ENCODE peak calls at places on chromosomes 13 and 19, in six cellular contexts. V, N, E, H, Y and Z are unnamed samples.

GRCh38 chr13:41751734-41752445 is 209.0 kb downstream of the VWA8 start:
- DNase-seq in V (peak), N (no peak), E (no peak), H (no peak), Y (no peak), Z (no peak)

GRCh38 chr13:103726808-103727207 is 660.6 kb upstream of the SLC10A2 start:
- DNase-seq in V (no peak), N (no peak), E (no peak), H (no peak), Y (no peak), Z (no peak)

GRCh38 chr19:44741841-44742352 is 6.6 kb upstream of the BCL3 start:
- DNase-seq in V (peak), N (peak), E (peak), H (peak), Y (no peak), Z (peak)

GRCh38 chr19:45591004-45591637 is 6.5 kb upstream of the OPA3 start:
- DNase-seq in V (peak), N (no peak), E (peak), H (peak), Y (peak), Z (no peak)

GRCh38 chr19:33134571-33135041 is 2.7 kb downstream of the WDR88 start:
- DNase-seq in V (no peak), N (no peak), E (no peak), H (no peak), Y (no peak), Z (no peak)

GRCh38 chr19:14494910-14495677 is 833 bp downstream of the GIPC1 start:
- DNase-seq in V (no peak), N (no peak), E (no peak), H (no peak), Y (no peak), Z (no peak)

GRCh38 chr19:16952046-16952445 is 63.2 kb downstream of the F2RL3 start:
- DNase-seq in V (no peak), N (no peak), E (no peak), H (no peak), Y (no peak), Z (no peak)

GRCh38 chr13:27425918-27426630 is 1.7 kb downstream of the GTF3A start:
- DNase-seq in V (peak), N (no peak), E (peak), H (peak), Y (peak), Z (no peak)

GRCh38 chr13:20573636-20574035 is 6.7 kb downstream of the IFT88 start:
- DNase-seq in V (no peak), N (no peak), E (no peak), H (no peak), Y (no peak), Z (no peak)

GRCh38 chr13:105611424-105611823 is 924.0 kb downstream of the EFNB2 start:
- DNase-seq in V (peak), N (no peak), E (no peak), H (no peak), Y (no peak), Z (no peak)

GRCh38 chr19:55520691-55521292 is 16.1 kb downstream of the SBK2 start:
- DNase-seq in V (no peak), N (no peak), E (no peak), H (no peak), Y (no peak), Z (no peak)

GRCh38 chr13:67018775-67019174 is 211.4 kb downstream of the PCDH9 start:
- DNase-seq in V (no peak), N (no peak), E (no peak), H (no peak), Y (no peak), Z (no peak)

GRCh38 chr13:48155850-48156249 is 60.9 kb upstream of the MED4 start:
- DNase-seq in V (peak), N (no peak), E (no peak), H (no peak), Y (peak), Z (no peak)

GRCh38 chr19:4755459-4755858 is 31.8 kb upstream of the DPP9 start:
- DNase-seq in V (no peak), N (no peak), E (no peak), H (no peak), Y (no peak), Z (no peak)

GRCh38 chr19:13085673-13086072 is 17.0 kb downstream of the LYL1 start:
- DNase-seq in V (no peak), N (no peak), E (no peak), H (no peak), Y (no peak), Z (no peak)

GRCh38 chr19:13083627-13084026 is 19.0 kb downstream of the LYL1 start:
- DNase-seq in V (peak), N (no peak), E (no peak), H (no peak), Y (no peak), Z (no peak)

GRCh38 chr19:13083008-13083404 is 19.7 kb downstream of the LYL1 start:
- DNase-seq in V (no peak), N (no peak), E (no peak), H (no peak), Y (no peak), Z (no peak)

GRCh38 chr19:13079542-13079986 is 23.1 kb downstream of the LYL1 start:
- DNase-seq in V (peak), N (peak), E (peak), H (no peak), Y (no peak), Z (no peak)

GRCh38 chr19:13082192-13083007 is 20.3 kb downstream of the LYL1 start:
- DNase-seq in V (peak), N (no peak), E (no peak), H (no peak), Y (no peak), Z (no peak)
- TF ChIP-seq CTCF in V (peak), N (peak), E (no peak), H (peak), Y (peak), Z (no peak)

GRCh38 chr19:28560786-28561185 is 652.2 kb downstream of the UQCRFS1 start:
- DNase-seq in V (no peak), N (no peak), E (no peak), H (no peak), Y (no peak), Z (no peak)
- TF ChIP-seq CTCF in V (no peak), N (no peak), E (no peak), H (no peak), Y (no peak), Z (no peak)

DNA sequence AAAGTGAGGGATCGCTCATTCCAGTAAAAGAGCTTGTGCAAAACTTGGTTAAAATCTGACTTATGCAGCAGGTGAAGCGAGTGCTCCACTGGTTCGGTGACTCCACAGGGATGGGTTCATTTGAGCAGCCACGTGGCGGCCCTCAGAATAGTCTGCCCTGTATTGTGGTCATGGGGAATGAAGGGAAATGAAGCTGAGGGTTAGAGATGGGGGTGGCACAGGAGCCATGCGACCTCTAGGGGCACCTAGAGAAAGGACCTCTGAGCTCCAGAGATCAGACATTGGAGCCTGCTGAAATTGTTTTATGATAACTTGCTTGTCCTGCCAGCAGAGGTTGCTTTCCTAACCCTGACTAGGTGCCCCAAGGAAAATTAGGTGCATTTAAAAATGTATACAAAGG is 26.6 kb downstream of the CBY2 start:
- DNase-seq in V (no peak), N (no peak), E (no peak), H (no peak), Y (peak), Z (no peak)
- TF ChIP-seq CTCF in V (no peak), N (no peak), E (no peak), H (no peak), Y (peak), Z (no peak)

DNA sequence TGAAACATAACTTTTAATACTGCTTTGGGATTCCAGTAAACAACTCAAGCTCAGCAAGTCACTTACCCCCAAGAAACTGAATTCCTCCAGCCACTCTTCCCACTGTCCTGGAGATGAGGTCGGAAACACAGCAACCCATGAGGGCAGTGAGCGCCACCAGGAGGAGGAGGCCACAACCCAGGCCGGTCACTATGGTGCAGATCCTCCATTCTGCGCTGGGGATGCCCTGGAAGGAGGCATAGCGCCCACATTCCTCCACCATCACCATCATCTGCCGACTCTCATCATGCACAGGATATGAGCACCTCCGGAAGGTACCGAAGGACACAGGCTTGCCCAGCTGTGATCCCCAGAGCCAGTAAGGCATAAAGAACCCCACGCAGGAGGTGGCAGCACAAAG is 2.2 kb downstream of the LHFPL6 start:
- DNase-seq in V (peak), N (no peak), E (no peak), H (no peak), Y (no peak), Z (no peak)
- TF ChIP-seq CTCF in V (peak), N (peak), E (no peak), H (no peak), Y (no peak), Z (no peak)

DNA sequence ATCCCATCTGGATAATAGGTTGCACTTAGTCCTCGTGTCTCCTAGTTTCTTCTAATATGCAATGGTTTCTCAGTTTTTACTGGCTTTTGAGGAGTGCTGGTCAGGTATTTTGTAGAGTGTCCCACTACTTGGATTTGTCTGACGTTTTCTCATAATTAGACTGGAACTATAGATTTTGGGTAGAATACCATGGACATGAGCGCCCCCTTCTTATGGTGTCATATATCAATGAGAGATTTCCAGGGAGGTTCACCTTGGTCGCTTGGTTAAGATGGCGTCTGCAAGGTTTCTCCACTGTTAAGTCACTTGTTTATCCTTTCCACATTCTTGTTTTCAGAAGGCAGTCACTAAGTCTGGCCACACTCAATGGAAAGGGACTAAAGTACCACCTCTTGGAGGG is 6.7 kb downstream of the SOHLH2 start:
- DNase-seq in V (no peak), N (no peak), E (no peak), H (no peak), Y (no peak), Z (no peak)
- TF ChIP-seq CTCF in V (no peak), N (no peak), E (no peak), H (no peak), Y (no peak), Z (no peak)

DNA sequence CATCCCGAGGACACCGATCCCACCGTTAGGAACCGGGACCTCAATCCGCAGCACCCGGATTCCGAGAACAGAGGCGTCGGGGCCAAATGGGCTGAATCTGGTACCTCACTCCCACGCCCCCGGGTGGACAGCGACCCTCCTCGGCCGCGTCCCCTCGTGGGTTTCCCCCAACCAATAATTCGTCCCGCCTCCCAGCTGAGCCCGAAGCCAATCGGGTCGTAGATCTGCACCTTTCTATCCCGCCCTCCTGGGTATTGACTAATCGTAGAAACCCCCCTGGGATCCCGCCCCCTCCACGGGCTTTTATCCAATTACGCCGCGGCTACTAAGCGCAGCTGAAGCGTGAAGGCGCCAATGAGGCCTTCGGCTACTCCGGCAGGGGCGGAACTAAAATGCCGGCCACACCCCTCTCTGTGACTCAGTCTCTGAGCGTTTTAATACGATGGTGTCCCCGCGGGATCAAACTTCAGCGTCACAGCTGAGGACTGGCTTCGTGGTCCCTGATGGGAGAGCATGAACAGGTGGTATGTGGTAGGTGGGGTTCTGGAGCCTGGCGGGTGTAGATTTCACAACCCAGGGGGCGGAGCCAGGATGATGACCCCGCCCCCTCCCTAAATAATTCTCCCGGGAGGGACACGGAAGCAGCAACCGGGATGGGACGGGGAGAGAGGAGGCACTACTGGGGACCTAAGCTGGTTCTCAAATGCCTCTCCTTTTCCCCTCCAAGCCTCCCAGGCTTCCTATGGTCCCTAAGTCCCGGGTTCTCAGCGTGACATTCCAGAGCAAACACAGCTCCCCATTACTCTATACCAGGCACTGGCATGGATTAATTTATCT is at the start of the genes CCDC159 and TMEM205:
- DNase-seq in V (peak), N (peak), E (peak), H (peak), Y (peak), Z (peak)
- TF ChIP-seq CTCF in V (no peak), N (no peak), E (no peak), H (no peak), Y (peak), Z (no peak)